ENCODE peak calls at places on chromosomes 3 and 15, in seven cellular contexts. P is K562, W is SK-N-SH, O is HepG2, K is H1, T is GM12878, D is GM12892. G is an unnamed sample.
A peak's percentile ranks its signal among the peaks of the same experiment; 100 is the strongest.

GRCh38 chr3:90010341-90010740 is 902.9 kb downstream of the EPHA3 start:
- DNase-seq in O (no peak), K (no peak), T (no peak), P (no peak), W (no peak), D (no peak), G (no peak)

GRCh38 chr3:133097214-133097613 is 59.0 kb downstream of the TMEM108 start:
- DNase-seq in K (no peak), D (no peak), W (peak; percentile 11), T (no peak), O (no peak), P (no peak), G (no peak)

GRCh38 chr3:141193431-141193830 is 38.2 kb upstream of the PXYLP1 start:
- DNase-seq in D (no peak), O (no peak), T (no peak), K (no peak), W (no peak), P (no peak), G (no peak)

GRCh38 chr3:39485547-39485946 is 18.1 kb downstream of the MOBP start:
- DNase-seq in D (no peak), T (no peak), P (peak; percentile 55), K (no peak), O (no peak), W (no peak), G (no peak)

GRCh38 chr15:99122831-99123705 is 18.2 kb downstream of the SYNM start:
- DNase-seq in D (no peak), P (no peak), O (no peak), K (no peak), W (no peak), T (no peak), G (no peak)

GRCh38 chr3:136772709-136773108 is 20.5 kb upstream of the STAG1 start:
- DNase-seq in T (no peak), O (no peak), W (no peak), K (no peak), D (no peak), P (no peak), G (no peak)

GRCh38 chr3:86702381-86702958 is 288.5 kb downstream of the VGLL3 start:
- DNase-seq in K (no peak), D (no peak), T (no peak), O (no peak), W (peak; percentile 9), P (peak; percentile 4), G (no peak)

GRCh38 chr3:45078910-45079522 is 52.9 kb downstream of the CLEC3B start:
- DNase-seq in K (no peak), T (no peak), O (no peak), W (no peak), P (peak; percentile 63), D (no peak), G (no peak)

GRCh38 chr3:12969487-12969886 is 103.7 kb downstream of the IQSEC1 start:
- DNase-seq in W (no peak), T (no peak), D (no peak), K (no peak), O (no peak), P (no peak), G (no peak)

GRCh38 chr15:39638041-39638440 is 57.2 kb downstream of the THBS1 start:
- DNase-seq in D (no peak), O (no peak), K (no peak), W (no peak), P (no peak), T (no peak), G (no peak)

GRCh38 chr3:128681277-128681829 is 30.7 kb upstream of the RPN1 start:
- DNase-seq in D (no peak), O (no peak), K (no peak), T (no peak), W (peak; percentile 39), P (no peak), G (no peak)
- TF ChIP-seq TAF1 in D (no peak), O (no peak), K (no peak), T (no peak), W (no peak), P (no peak), G (no peak)

GRCh38 chr3:119297169-119297568 is 3.0 kb downstream of the ARHGAP31 start:
- DNase-seq in D (no peak), K (no peak), O (no peak), W (no peak), P (no peak), T (no peak), G (no peak)
- TF ChIP-seq TAF1 in D (no peak), K (no peak), O (no peak), W (no peak), P (no peak), T (no peak), G (no peak)

DNA sequence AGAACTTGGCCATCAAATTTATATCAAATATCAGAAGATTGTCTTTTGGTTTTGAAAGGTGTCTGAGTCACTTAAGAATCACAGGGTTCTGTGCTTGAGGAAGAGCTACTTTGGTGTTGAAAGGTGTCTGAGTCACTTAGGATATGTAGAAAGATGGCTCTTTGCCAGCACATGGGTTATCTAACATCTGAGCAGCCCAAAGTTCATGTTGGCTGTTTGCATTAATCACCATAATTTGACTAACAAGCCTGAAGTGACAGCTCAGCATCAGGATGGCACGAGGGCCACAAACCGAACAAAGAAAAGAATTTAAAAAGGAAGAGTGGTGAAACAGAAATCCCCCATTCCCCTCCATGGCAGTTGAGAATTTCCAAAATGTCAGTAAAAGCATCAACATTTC is 190.5 kb upstream of the CMC1 start:
- DNase-seq in D (no peak), P (no peak), T (no peak), W (no peak), O (peak; percentile 54), K (no peak), G (no peak)
- TF ChIP-seq TAF1 in D (no peak), P (no peak), T (no peak), W (no peak), O (no peak), K (no peak), G (no peak)

DNA sequence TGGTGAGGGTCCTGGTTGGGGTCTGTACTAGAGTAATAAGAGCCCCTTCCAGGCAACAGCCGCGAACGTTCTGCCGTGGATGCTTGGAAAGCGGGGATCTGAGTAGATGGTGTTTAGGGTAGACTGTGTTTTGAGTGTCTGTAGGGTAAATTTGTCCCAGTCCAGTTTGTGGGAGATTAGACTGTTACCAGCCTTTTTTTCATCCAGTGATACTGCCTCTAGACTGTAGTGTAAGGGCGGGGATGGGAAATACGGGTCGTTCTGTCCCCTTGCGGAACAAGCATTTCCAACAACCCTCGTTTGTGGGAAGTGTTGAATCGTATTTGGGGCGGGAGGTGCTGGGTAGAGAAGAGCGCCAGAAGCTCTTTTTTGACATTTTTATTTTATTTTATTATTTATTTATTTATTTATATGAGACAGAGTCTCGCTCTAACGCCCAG is 434 bp downstream of the HAUS2 start:
- DNase-seq in K (no peak), T (no peak), O (peak; percentile 12), W (peak; percentile 73), P (no peak), D (peak; percentile 23), G (peak; percentile 16)
- TF ChIP-seq TAF1 in K (no peak), T (no peak), O (no peak), W (no peak), P (no peak), D (no peak), G (no peak)

DNA sequence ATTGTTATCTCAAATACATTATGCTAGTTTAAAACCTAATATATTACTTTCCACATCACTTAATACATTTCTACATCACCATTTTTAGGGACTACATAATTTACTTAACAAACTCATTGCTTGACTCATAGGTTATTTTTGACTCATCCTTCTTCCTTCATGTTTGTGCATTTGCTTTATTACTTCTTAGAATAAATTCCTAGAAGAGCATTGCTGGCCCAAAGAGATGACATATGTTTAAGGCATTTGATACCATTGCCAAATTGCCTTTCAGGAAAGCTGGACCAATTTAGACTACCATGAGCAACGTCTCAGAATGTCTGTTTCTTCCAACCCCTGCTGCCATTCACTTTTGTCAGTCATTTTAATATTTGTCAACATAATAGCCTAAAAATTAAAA is 905.8 kb downstream of the IGSF11 start:
- DNase-seq in D (no peak), T (no peak), P (no peak), K (no peak), W (no peak), O (no peak), G (no peak)
- TF ChIP-seq TAF1 in D (no peak), T (no peak), P (no peak), K (no peak), W (no peak), O (no peak), G (no peak)

GRCh38 chr15:91922701-91923279 is 69.3 kb downstream of the SLCO3A1 start:
- DNase-seq in T (no peak), K (no peak), W (no peak), O (no peak), P (no peak), D (no peak), G (no peak)
- TF ChIP-seq TAF1 in T (no peak), K (no peak), W (no peak), O (no peak), P (no peak), D (no peak), G (no peak)

DNA sequence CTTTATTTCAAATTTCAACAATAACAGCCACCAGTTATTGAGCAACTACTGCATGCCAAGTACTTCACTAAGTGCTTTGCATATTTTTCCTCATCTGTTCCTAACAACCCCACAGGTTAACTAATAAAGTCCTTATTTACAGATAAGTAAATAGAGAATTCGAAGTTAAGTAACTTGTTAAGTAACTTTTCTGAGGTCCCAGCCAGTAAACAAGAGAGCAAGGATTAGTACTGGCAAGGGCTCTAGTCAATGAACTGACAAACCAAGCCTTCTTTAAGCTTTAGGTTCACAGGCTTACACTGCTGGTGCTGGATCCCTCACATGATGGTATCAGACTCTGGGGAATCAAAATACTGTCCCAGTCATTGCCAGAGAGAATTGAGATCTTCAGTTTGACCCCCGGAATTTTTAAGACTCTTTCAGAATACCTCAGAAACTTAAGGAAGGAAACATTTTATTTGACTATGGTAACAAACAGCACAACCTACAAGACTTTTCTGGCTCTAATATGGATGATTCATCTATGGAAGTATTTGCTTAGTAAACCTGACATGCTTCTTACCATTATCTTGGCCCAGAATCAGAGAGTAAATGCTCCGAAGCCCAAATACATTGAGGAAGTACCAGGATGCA is 16.5 kb downstream of the EMC3 start:
- DNase-seq in T (no peak), P (no peak), D (no peak), O (no peak), K (no peak), W (no peak), G (no peak)
- TF ChIP-seq TAF1 in T (no peak), P (no peak), D (no peak), O (no peak), K (no peak), W (no peak), G (no peak)

DNA sequence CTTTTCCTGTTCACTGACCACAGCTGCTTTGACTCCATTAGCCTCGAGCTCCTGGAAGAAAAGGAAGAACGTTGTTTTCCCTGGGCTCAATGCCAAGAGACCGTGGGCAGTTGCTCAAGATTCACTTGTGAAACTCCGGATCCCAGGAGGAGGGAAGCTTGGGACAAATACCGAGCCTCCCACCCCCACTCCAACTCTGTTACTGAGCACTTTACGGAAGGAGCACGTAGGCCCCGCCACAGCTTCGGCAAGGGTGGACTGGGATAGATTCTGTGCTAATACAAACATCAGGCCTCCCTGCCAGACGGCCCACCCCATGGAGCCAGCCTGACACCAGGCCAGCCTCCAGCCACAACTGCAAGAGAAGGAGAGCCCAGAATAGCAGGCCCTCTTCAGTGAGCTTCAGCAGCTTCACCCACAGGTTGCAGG is 10.7 kb upstream of the FANCD2 start:
- DNase-seq in T (no peak), W (no peak), D (no peak), O (no peak), K (no peak), P (no peak), G (no peak)
- TF ChIP-seq TAF1 in T (no peak), W (no peak), D (no peak), O (no peak), K (no peak), P (no peak), G (no peak)

GRCh38 chr3:5442106-5442785 is 254.7 kb downstream of the EDEM1 start:
- DNase-seq in T (no peak), K (no peak), P (peak; percentile 34), O (no peak), D (no peak), W (no peak), G (no peak)
- TF ChIP-seq TAF1 in T (no peak), K (no peak), P (no peak), O (no peak), D (no peak), W (no peak), G (no peak)